ENCODE peak calls at places on chromosomes 16 and 17, in eight cellular contexts. R is fibroblast of the aortic adventitia; B is CD4-positive, alpha-beta memory T cell; W is body of pancreas; U is skeletal muscle cell; L is BJ; I is AG10803; F is ovary. X is an unnamed sample.

GRCh38 chr16:80614908-80615696 is 74.3 kb downstream of the DYNLRB2 start:
- DNase-seq in I (peak), U (peak), L (peak), W (no peak), F (no peak), R (peak), B (no peak), X (peak)

GRCh38 chr16:88298166-88298881 is 84.4 kb upstream of the ZNF469 start:
- DNase-seq in F (peak), I (peak), W (no peak), U (no peak), L (no peak), R (peak), B (no peak), X (peak)

GRCh38 chr17:40440166-40440565 is 3.1 kb upstream of the IGFBP4 start:
- DNase-seq in L (no peak), U (no peak), R (no peak), F (no peak), I (no peak), B (no peak), W (no peak), X (no peak)

GRCh38 chr16:80117731-80118130 is 423.1 kb upstream of the DYNLRB2 start:
- DNase-seq in F (no peak), B (no peak), I (peak), W (no peak), R (peak), L (no peak), U (no peak), X (no peak)

GRCh38 chr17:35171834-35172233 is 22.4 kb downstream of the SLC35G3 start:
- DNase-seq in R (peak), L (no peak), W (no peak), I (peak), B (peak), F (no peak), U (no peak), X (no peak)

GRCh38 chr17:83006515-83007455 is 72.6 kb upstream of the METRNL start:
- DNase-seq in R (peak), U (no peak), B (no peak), I (peak), F (no peak), L (no peak), W (no peak), X (no peak)

GRCh38 chr17:37829446-37830142 is 84.7 kb upstream of the HNF1B start:
- DNase-seq in B (no peak), L (no peak), I (no peak), F (no peak), U (no peak), R (no peak), W (no peak), X (no peak)

GRCh38 chr17:41496803-41497484 is 7.2 kb upstream of the KRT36 start:
- DNase-seq in W (peak), U (peak), I (peak), L (peak), B (peak), F (no peak), R (peak), X (peak)

GRCh38 chr17:50344712-50345380 is 1.1 kb upstream of the XYLT2 start:
- DNase-seq in I (peak), L (no peak), F (no peak), B (no peak), R (no peak), W (no peak), U (no peak), X (no peak)

GRCh38 chr16:74107795-74108610 is 188.6 kb upstream of the PSMD7 start:
- DNase-seq in B (peak), W (peak), F (no peak), I (peak), U (no peak), L (no peak), R (no peak), X (peak)

GRCh38 chr16:12903325-12904040 is 2.1 kb downstream of the SHISA9 start:
- DNase-seq in I (no peak), L (no peak), U (no peak), B (no peak), W (no peak), R (no peak), F (no peak), X (no peak)

GRCh38 chr17:76714822-76715461 is 4.2 kb upstream of the MXRA7 start:
- DNase-seq in U (no peak), B (peak), L (no peak), R (peak), F (peak), I (peak), W (peak), X (peak)

GRCh38 chr17:73228748-73229236 is 32.9 kb downstream of the CPSF4L start:
- DNase-seq in L (peak), F (peak), R (peak), U (peak), I (peak), B (no peak), W (peak), X (peak)

GRCh38 chr16:60013076-60013475 is 1279.0 kb upstream of the GOT2 start:
- DNase-seq in B (no peak), L (no peak), W (no peak), F (no peak), R (no peak), I (no peak), U (no peak), X (no peak)

GRCh38 chr17:1005361-1005946 is 8.5 kb downstream of the TIMM22 start:
- DNase-seq in R (peak), W (peak), B (no peak), I (peak), U (no peak), L (no peak), F (peak), X (no peak)

GRCh38 chr16:55663770-55664677 is 8.2 kb downstream of the SLC6A2 start:
- DNase-seq in W (no peak), U (no peak), B (no peak), L (peak), F (no peak), R (no peak), I (peak), X (no peak)

GRCh38 chr17:16989953-16990860 is 18.3 kb upstream of the TNFRSF13B start:
- DNase-seq in L (peak), W (no peak), R (peak), I (peak), F (no peak), B (no peak), U (no peak), X (no peak)

GRCh38 chr16:35221482-35222185 is 1762.2 kb downstream of the TP53TG3F start:
- DNase-seq in B (no peak), W (no peak), U (no peak), R (no peak), I (no peak), L (no peak), F (no peak), X (no peak)

GRCh38 chr16:86353185-86353584 is 157.1 kb upstream of the FOXF1 start:
- DNase-seq in R (no peak), I (peak), U (peak), B (no peak), W (no peak), F (no peak), L (no peak), X (no peak)

GRCh38 chr16:2860826-2861567 is 3.0 kb upstream of the PRSS22 start:
- DNase-seq in U (no peak), L (no peak), R (no peak), F (no peak), I (no peak), B (no peak), W (no peak), X (peak)

GRCh38 chr17:63369233-63369632 is 76.9 kb downstream of the CYB561 start:
- DNase-seq in U (no peak), F (no peak), W (no peak), R (peak), L (no peak), B (no peak), I (peak), X (no peak)

GRCh38 chr16:83441523-83441922 is 366.3 kb upstream of the HSBP1 start:
- DNase-seq in W (no peak), F (no peak), I (peak), B (no peak), U (no peak), R (no peak), L (no peak), X (no peak)

GRCh38 chr16:54201200-54201599 is 85.4 kb downstream of the IRX3 start:
- DNase-seq in B (no peak), L (no peak), U (no peak), F (no peak), R (no peak), W (no peak), I (no peak), X (no peak)

GRCh38 chr17:5838661-5839300 is 231.4 kb upstream of the WSCD1 start:
- DNase-seq in F (no peak), L (no peak), W (no peak), I (no peak), B (no peak), R (no peak), U (no peak), X (no peak)

GRCh38 chr17:32609085-32609484 is 122.3 kb downstream of the CDK5R1 start:
- DNase-seq in L (no peak), B (peak), U (no peak), R (no peak), I (peak), F (no peak), W (peak), X (no peak)

GRCh38 chr17:57766307-57766943 is 21.3 kb upstream of the CCDC182 start:
- DNase-seq in F (no peak), U (no peak), W (no peak), R (no peak), L (no peak), B (no peak), I (no peak), X (no peak)

GRCh38 chr16:70746708-70747424 is 54.1 kb downstream of the VAC14 start:
- DNase-seq in F (peak), W (peak), R (peak), B (peak), L (peak), U (peak), I (peak), X (no peak)

GRCh38 chr16:15517743-15518142 is 83.4 kb downstream of the BMERB1 start:
- DNase-seq in R (no peak), L (no peak), B (no peak), U (no peak), W (no peak), I (no peak), F (no peak), X (no peak)

GRCh38 chr17:77609553-77610517 is 348.7 kb upstream of the TNRC6C start:
- DNase-seq in R (peak), B (peak), U (peak), W (no peak), L (no peak), F (no peak), I (peak), X (no peak)

GRCh38 chr16:51337662-51338061 is 186.6 kb upstream of the SALL1 start:
- DNase-seq in U (no peak), L (no peak), I (no peak), W (no peak), B (no peak), F (no peak), R (no peak), X (no peak)

GRCh38 chr17:58417300-58418092 is at the start of gene RNF43:
- DNase-seq in F (peak), B (peak), W (peak), I (peak), R (peak), L (peak), U (peak), X (peak)

GRCh38 chr17:37706446-37706845 is 38.4 kb downstream of the HNF1B start:
- DNase-seq in W (no peak), U (no peak), B (no peak), I (peak), R (no peak), F (no peak), L (no peak), X (no peak)

GRCh38 chr17:39643271-39643670 is 6.3 kb downstream of the STARD3 start:
- DNase-seq in L (no peak), B (no peak), W (no peak), I (peak), U (no peak), F (no peak), R (no peak), X (peak)

GRCh38 chr17:79944251-79944812 is 91.3 kb downstream of the TBC1D16 start:
- DNase-seq in I (no peak), L (no peak), F (no peak), B (no peak), W (peak), R (no peak), U (no peak), X (no peak)

GRCh38 chr17:9363440-9364350 is 211.9 kb downstream of the STX8 start:
- DNase-seq in W (no peak), F (no peak), I (no peak), R (no peak), B (no peak), U (no peak), L (no peak), X (no peak)

GRCh38 chr16:19505600-19506303 is 16.1 kb downstream of the GDE1 start:
- DNase-seq in I (peak), B (no peak), L (no peak), F (no peak), R (peak), W (no peak), U (no peak), X (no peak)

GRCh38 chr17:81251091-81251942 is 12.2 kb downstream of the NDUFAF8 start:
- DNase-seq in F (no peak), I (no peak), U (no peak), B (no peak), R (no peak), W (no peak), L (no peak), X (peak)

GRCh38 chr17:81252336-81253329 is 13.5 kb downstream of the NDUFAF8 start:
- DNase-seq in W (no peak), L (no peak), I (no peak), U (no peak), B (no peak), F (no peak), R (no peak), X (no peak)

GRCh38 chr17:81250286-81251090 is 11.4 kb downstream of the NDUFAF8 start:
- DNase-seq in B (no peak), F (no peak), L (no peak), U (no peak), W (no peak), I (no peak), R (no peak), X (no peak)

GRCh38 chr17:81253358-81254131 is 14.4 kb downstream of the NDUFAF8 start:
- DNase-seq in B (peak), L (no peak), R (peak), W (peak), I (peak), F (peak), U (no peak), X (peak)

DNA sequence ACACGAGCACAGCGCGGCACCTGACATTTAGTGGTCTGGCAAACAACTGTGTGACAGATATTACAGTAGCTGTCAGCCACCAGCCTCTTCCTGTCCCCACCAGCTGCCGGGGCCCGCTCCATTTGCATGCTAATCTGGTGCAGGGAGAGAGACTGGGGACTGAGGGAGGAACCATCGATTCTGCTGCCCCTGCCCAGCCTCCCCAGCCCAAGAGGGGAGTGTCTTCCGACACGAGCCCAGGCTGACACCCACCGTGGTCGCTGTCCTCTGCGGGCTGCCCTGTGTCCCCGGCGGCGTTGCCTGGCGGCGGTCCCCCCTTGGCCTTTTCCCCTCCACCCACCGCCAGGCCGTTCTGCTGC is 12.8 kb downstream of the NDUFAF8 start:
- DNase-seq in B (no peak), U (no peak), I (no peak), F (no peak), R (no peak), W (no peak), L (no peak), X (no peak)
- H3K4me3 ChIP-seq in B (no peak), U (no peak), I (no peak), F (no peak), R (no peak), W (no peak), L (no peak), X (no peak)

DNA sequence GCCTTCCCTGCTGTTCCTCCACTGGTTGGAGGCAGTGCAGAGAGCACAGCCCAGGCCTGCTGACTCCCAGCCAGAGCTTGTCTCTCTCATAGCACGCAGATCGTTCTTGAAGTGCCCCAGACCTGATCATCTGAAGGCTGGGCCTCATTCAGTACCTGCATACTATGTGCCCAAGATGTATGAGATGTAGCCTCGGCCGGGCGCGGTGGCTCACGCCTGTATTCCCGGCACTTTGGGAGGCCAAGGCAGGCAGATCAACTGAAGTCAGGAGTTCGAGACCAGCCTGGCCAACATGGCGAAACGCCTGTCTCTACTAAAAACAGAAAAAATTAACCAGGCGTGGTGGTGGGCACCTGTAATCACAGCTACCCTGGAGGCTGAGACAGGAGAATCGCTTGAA is 31.0 kb downstream of the WNT3 start:
- DNase-seq in U (no peak), B (no peak), W (no peak), F (no peak), R (no peak), L (no peak), I (no peak), X (no peak)
- H3K4me3 ChIP-seq in U (no peak), B (no peak), W (no peak), F (no peak), R (no peak), L (no peak), I (no peak), X (no peak)

GRCh38 chr17:74874615-74875037 is 1.8 kb upstream of the FDXR start:
- DNase-seq in L (no peak), W (no peak), R (no peak), U (no peak), I (no peak), B (no peak), F (no peak), X (no peak)
- H3K4me3 ChIP-seq in L (no peak), W (no peak), R (no peak), U (no peak), I (no peak), B (no peak), F (no peak), X (no peak)

GRCh38 chr16:22670551-22670970 is 143.4 kb upstream of the HS3ST2 start:
- DNase-seq in B (no peak), W (no peak), R (no peak), F (no peak), L (no peak), I (no peak), U (no peak), X (peak)
- H3K4me3 ChIP-seq in B (no peak), W (no peak), R (no peak), F (no peak), L (no peak), I (no peak), U (no peak), X (no peak)

DNA sequence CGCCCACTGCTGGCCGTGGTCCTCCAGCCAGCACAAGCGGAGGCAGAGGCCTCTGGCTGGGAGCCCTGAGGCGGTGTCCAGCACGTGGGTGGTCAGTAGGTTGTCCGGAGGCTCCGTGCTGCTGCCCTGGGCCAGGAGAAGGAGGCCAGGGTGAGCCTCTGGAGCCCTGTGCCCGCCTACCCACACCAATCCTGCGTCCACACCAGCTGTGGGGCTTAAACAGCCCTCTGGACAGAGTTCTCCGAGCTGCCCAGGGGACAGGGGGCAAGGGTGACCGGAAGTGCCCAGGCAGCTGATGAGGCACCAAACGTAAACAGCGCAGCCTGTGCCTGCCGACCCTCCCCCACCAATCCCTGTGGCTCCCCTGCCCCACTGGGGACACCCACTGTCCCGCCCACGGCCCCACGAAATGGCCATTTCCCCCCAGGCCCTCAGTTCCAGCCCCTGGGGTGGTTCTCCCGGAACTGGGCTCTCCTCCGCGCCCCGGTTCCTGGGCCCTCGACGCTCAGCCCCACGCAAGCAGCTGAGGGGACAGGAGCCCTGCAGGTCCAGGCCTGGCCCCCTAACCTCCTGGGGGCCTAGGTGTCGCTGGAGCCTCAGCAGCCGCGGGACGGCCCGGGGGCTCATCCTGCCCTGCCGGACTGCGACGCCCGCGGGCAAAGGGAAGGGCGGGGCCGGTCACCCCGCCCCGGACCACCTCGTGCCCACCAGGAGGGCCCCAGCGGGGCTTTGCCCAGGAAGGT is 27.9 kb upstream of the DBNDD1 start:
- DNase-seq in I (peak), U (no peak), W (peak), R (peak), L (no peak), B (no peak), F (peak), X (peak)
- H3K4me3 ChIP-seq in I (peak), U (peak), W (peak), R (peak), L (peak), B (peak), F (peak), X (peak)

GRCh38 chr17:64741038-64741641 is 79.0 kb upstream of the SMURF2 start:
- DNase-seq in R (peak), L (no peak), I (peak), B (no peak), U (peak), F (no peak), W (peak), X (peak)
- H3K4me3 ChIP-seq in R (no peak), L (no peak), I (no peak), B (no peak), U (no peak), F (no peak), W (no peak), X (no peak)

DNA sequence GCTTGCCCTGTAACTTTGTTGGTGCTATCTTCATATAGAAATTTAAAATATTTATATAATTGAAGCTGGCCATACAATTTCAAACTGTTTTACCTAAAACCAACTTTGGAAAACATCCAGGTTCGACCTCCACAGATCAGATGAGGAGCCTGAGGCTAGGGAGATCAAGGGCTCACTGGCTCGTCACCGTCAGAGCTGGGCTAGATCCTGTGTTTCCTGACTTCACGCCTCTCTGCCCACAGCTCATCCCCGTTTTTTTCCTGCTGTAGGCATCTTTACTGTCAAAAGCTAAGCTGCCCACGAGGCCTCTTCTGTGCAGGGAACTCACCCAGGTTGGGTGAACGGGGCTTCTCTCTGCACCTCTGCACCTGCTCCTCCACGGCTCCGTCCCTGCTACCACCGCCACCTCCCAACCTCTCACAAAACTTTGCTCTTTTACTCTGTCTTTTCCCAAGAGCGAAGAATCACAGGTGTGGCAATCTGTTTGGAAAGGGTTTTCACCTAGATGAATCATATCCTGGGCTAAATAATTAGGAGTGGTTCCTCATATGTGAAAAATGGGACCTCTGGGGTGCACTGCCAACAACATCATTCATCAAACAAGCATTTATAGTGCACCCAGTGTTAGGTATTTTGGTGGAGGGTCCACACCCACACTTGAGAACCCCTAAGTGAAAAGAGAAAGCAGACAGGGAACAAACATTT is 24.8 kb upstream of the KDM6B start:
- DNase-seq in F (no peak), I (no peak), L (no peak), U (no peak), B (no peak), R (no peak), W (no peak), X (no peak)
- H3K4me3 ChIP-seq in F (no peak), I (no peak), L (no peak), U (no peak), B (no peak), R (no peak), W (no peak), X (no peak)

X was measured in cardiac muscle cell.